ENCODE peak calls at places on chromosomes 13 and 19, in six cellular contexts. U is transverse colon, T is cardiac muscle cell, H is A549, K is heart right ventricle, D is HFF-Myc. I is an unnamed sample.
A peak's percentile ranks its signal among the peaks of the same experiment; 100 is the strongest.

GRCh38 chr13:47076536-47076935 is 179.7 kb upstream of the HTR2A start:
- DNase-seq in U (no peak), T (no peak), H (no peak), K (no peak), D (no peak), I (no peak)

GRCh38 chr13:21676611-21677021 is 5.7 kb downstream of the FGF9 start:
- DNase-seq in U (peak; percentile 42), T (peak; percentile 62), H (no peak), K (no peak), D (no peak), I (no peak)

GRCh38 chr19:19460761-19461265 is 54.5 kb downstream of the TSSK6 start:
- DNase-seq in U (peak; percentile 52), T (peak; percentile 57), H (no peak), K (peak; percentile 73), D (no peak), I (no peak)

GRCh38 chr13:48653074-48654054 is at the start of gene CYSLTR2:
- DNase-seq in U (no peak), T (peak; percentile 9), H (no peak), K (peak; percentile 24), D (peak; percentile 56), I (no peak)

GRCh38 chr19:51439021-51439465 is 19.2 kb downstream of the SIGLEC8 start:
- DNase-seq in U (no peak), T (peak; percentile 6), H (no peak), K (no peak), D (no peak), I (no peak)

GRCh38 chr19:5931251-5931650 is 17.2 kb downstream of the CAPS start:
- DNase-seq in U (no peak), T (no peak), H (no peak), K (no peak), D (no peak), I (no peak)

GRCh38 chr13:36323951-36324566 is 22.1 kb downstream of the SPART start:
- DNase-seq in U (no peak), T (no peak), H (no peak), K (no peak), D (no peak), I (no peak)

GRCh38 chr19:34350161-34350561 is 14.8 kb upstream of the GPI start:
- DNase-seq in U (no peak), T (no peak), H (no peak), K (no peak), D (no peak), I (no peak)

GRCh38 chr13:46332772-46333171 is 54.3 kb downstream of the RUBCNL start:
- DNase-seq in U (no peak), T (no peak), H (no peak), K (no peak), D (no peak), I (no peak)

GRCh38 chr13:95660981-95661581 is 15.9 kb upstream of the DNAJC3 start:
- DNase-seq in U (no peak), T (peak; percentile 74), H (peak; percentile 31), K (no peak), D (no peak), I (no peak)

GRCh38 chr13:30731658-30732390 is 3.5 kb upstream of the ALOX5AP start:
- DNase-seq in U (no peak), T (no peak), H (no peak), K (no peak), D (no peak), I (no peak)

GRCh38 chr19:13718733-13719132 is 45.6 kb upstream of the MRI1 start:
- DNase-seq in U (peak; percentile 53), T (peak; percentile 60), H (peak; percentile 21), K (no peak), D (no peak), I (peak; percentile 11)

GRCh38 chr19:14248578-14249011 is 42.6 kb upstream of the ADGRL1 start:
- DNase-seq in U (peak; percentile 35), T (peak; percentile 82), H (no peak), K (peak; percentile 40), D (no peak), I (no peak)

GRCh38 chr13:30504081-30504480 is 38.3 kb upstream of the HMGB1 start:
- DNase-seq in U (no peak), T (no peak), H (no peak), K (no peak), D (no peak), I (no peak)

GRCh38 chr19:49408816-49409440 is 14.3 kb downstream of the PTH2 start:
- DNase-seq in U (no peak), T (no peak), H (no peak), K (no peak), D (no peak), I (no peak)

GRCh38 chr13:34863360-34864135 is 78.5 kb upstream of the NBEA start:
- DNase-seq in U (no peak), T (no peak), H (peak; percentile 48), K (no peak), D (peak; percentile 83), I (no peak)

GRCh38 chr13:73065665-73066350 is 7.0 kb downstream of the KLF5 start:
- DNase-seq in U (peak; percentile 49), T (no peak), H (no peak), K (no peak), D (no peak), I (peak; percentile 36)

GRCh38 chr19:39275578-39275977 is 7.4 kb downstream of the IFNL2 start:
- DNase-seq in U (no peak), T (no peak), H (no peak), K (no peak), D (no peak), I (no peak)

GRCh38 chr19:5694167-5694951 is 4.3 kb downstream of the RPL36 start:
- DNase-seq in U (no peak), T (no peak), H (no peak), K (no peak), D (no peak), I (no peak)

GRCh38 chr13:97142452-97142851 is 79.7 kb upstream of the MBNL2 start:
- DNase-seq in U (peak; percentile 70), T (peak; percentile 4), H (peak; percentile 53), K (peak; percentile 12), D (no peak), I (no peak)

GRCh38 chr13:100269837-100270236 is 180.9 kb downstream of the PCCA start:
- DNase-seq in U (peak; percentile 49), T (no peak), H (no peak), K (peak; percentile 67), D (peak; percentile 56), I (peak; percentile 78)

GRCh38 chr19:13881692-13882418 is 4.9 kb downstream of the NANOS3 start:
- DNase-seq in U (peak; percentile 63), T (no peak), H (no peak), K (no peak), D (no peak), I (no peak)

GRCh38 chr13:53170910-53171309 is 142.3 kb downstream of the OLFM4 start:
- DNase-seq in U (no peak), T (no peak), H (no peak), K (no peak), D (no peak), I (no peak)

GRCh38 chr19:5967994-5968430 is 9.9 kb downstream of the RANBP3 start:
- DNase-seq in U (peak; percentile 69), T (peak; percentile 76), H (peak; percentile 74), K (peak; percentile 74), D (peak; percentile 60), I (peak; percentile 87)

GRCh38 chr19:38298841-38299680 is 5.0 kb upstream of the C19orf33 start:
- DNase-seq in U (no peak), T (no peak), H (no peak), K (no peak), D (no peak), I (peak; percentile 69)

DNA sequence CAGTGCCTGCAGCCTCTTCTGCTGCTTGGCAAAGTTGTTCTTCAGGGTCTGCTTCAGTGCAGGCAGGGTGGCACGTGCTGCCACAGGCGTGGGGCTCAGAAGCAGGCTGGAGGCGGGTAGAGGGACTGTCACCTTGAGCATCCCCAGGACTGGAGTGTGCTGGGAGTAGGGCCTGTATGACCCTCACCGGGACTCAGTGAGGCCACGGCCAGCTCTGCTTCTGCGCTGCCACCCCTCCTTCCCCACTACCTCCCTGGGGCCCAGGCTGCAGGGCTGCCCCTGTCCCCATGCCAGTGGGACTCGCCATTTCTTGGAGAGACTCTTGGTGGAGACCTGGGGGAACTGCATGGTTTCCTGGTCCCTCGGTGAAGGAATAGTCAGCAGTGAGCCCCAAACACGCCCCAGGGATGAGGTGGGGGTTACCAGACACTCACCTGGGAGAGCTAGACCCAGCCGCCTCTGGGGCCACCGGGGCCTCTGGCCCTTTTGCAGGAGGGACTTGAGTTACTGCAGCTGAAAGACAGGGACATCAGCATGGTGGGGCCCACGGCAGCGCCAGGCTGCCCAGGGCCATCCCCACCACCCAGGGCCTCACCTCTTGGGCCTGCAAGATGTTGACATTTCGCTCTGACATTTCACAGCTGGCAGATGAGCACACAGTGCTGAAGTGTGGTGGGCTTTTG is 29.9 kb downstream of the TUBA3C start:
- DNase-seq in U (no peak), T (no peak), H (no peak), K (no peak), D (no peak), I (no peak)
- H3K4me3 ChIP-seq in U (no peak overlapping the region), T (no peak overlapping the region), H (no peak overlapping the region), K (no peak overlapping the region), D (no peak overlapping the region), I (no peak overlapping the region)

DNA sequence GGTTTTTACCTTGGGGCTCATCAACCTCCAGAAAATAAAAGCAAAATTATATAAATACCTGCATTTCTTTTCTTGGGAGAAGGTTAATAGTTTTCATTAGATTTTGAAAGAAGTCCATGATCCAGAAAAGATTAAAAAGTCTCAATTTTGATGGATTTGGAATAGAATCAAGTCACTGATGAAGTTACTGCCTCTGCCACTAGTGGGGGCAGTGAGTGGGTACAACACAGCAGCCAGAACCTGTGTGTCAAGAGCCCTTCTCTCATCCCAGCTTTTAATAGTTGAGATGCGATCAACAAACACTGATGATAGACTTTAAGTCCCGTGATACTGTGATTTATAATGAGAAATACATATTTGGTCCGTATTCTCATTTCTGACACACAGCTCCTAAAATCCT is 686.7 kb downstream of the DIAPH3 start:
- DNase-seq in U (no peak), T (no peak), H (peak; percentile 7), K (no peak), D (no peak), I (no peak)
- TF ChIP-seq CTCF in U (no peak), T (peak; percentile 49), H (no peak), K (peak; percentile 34), D (peak; percentile 36), I (no peak)

DNA sequence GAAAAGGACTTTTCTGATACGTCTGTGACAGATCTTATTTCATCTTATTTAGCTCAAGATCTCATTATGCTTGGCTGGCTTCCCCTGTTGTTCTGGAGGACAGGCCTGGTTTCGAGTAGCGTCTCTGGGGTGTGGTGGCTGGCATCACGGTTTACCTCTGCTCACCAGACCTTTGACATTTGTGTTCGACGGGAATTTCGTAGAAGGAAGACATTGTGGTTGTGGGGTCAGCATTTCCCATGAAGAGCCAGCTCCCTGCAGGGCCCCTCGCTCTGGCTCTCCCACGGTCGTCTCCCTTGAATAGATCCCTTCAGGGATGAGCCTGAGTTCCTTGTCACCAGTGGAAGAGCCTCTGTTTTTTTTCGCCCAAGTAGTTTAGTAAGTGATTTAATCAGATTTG is 78.6 kb upstream of the TEX29 start:
- DNase-seq in U (no peak), T (no peak), H (no peak), K (no peak), D (no peak), I (no peak)
- H3K4me3 ChIP-seq in U (no peak overlapping the region), T (no peak overlapping the region), H (no peak overlapping the region), K (no peak overlapping the region), D (no peak overlapping the region), I (no peak overlapping the region)

DNA sequence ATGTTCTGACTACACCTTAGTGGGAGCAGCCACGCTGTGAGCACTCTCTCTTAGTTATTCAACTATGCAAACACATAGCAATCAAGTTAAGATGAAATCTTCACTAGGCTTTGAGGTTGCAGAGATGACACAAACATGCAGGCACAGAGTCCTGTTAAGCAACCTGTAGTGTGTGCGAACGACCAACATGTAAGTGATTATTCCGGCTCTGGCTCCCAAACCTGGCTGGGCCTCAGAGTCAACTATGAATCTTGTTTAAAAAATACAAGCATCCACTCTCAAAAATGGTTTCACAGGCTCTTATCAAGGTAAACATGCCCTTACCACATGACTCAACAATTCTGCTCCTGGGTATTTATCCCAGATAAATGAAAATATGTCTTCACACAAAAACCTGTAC is 91.4 kb downstream of the IRS2 start:
- DNase-seq in U (no peak), T (no peak), H (no peak), K (no peak), D (no peak), I (no peak)
- TF ChIP-seq CTCF in U (no peak), T (no peak), H (no peak), K (no peak), D (no peak), I (no peak)

I was measured in LNCaP clone FGC.